ENCODE peak calls at places on chromosomes 13 and 19, in four cellular contexts. K, P, Z and G are unnamed samples.

GRCh38 chr19:49114630-49115363 is 627 bp downstream of the LIN7B start:
- DNase-seq in K (no peak), P (no peak), Z (no peak), G (peak)

GRCh38 chr19:56476671-56477428 is at the start of gene ZNF667:
- DNase-seq in K (no peak), P (no peak), Z (no peak), G (no peak)

GRCh38 chr19:55247621-55248099 is 11.2 kb downstream of the PPP6R1 start:
- DNase-seq in K (peak), P (no peak), Z (no peak), G (no peak)

GRCh38 chr13:22357132-22357531 is 686.3 kb downstream of the FGF9 start:
- DNase-seq in K (peak), P (no peak), Z (no peak), G (no peak)

GRCh38 chr19:8240274-8241229 is 31.4 kb downstream of the CERS4 start:
- DNase-seq in K (peak), P (peak), Z (peak), G (no peak)

GRCh38 chr19:55670280-55671053 is 4.6 kb upstream of the EPN1 start:
- DNase-seq in K (no peak), P (no peak), Z (no peak), G (peak)

GRCh38 chr13:97258801-97259200 is 36.7 kb downstream of the MBNL2 start:
- DNase-seq in K (no peak), P (no peak), Z (no peak), G (no peak)

GRCh38 chr13:43405457-43405856 is 381.3 kb downstream of the ENOX1 start:
- DNase-seq in K (peak), P (no peak), Z (no peak), G (no peak)

GRCh38 chr19:49749055-49749716 is 13.9 kb downstream of the TSKS start:
- DNase-seq in K (no peak), P (no peak), Z (no peak), G (no peak)

GRCh38 chr13:105643966-105644365 is 891.5 kb downstream of the EFNB2 start:
- DNase-seq in K (no peak), P (no peak), Z (no peak), G (no peak)

GRCh38 chr19:55373993-55374757 is 2.5 kb upstream of the TMEM190 start:
- DNase-seq in K (no peak), P (no peak), Z (no peak), G (no peak)

GRCh38 chr19:33388817-33389573 is 15.5 kb downstream of the CEBPG start:
- DNase-seq in K (no peak), P (no peak), Z (no peak), G (no peak)

GRCh38 chr19:14363203-14364097 is 17.8 kb upstream of the ADGRE5 start:
- DNase-seq in K (peak), P (peak), Z (no peak), G (peak)

GRCh38 chr13:109154146-109154545 is 524.7 kb downstream of the MYO16 start:
- DNase-seq in K (no peak), P (no peak), Z (no peak), G (no peak)

GRCh38 chr19:55069137-55069858 is 6.3 kb upstream of the RDH13 start:
- DNase-seq in K (peak), P (no peak), Z (no peak), G (no peak)

GRCh38 chr13:46521921-46522691 is 30.9 kb upstream of the LRCH1 start:
- DNase-seq in K (no peak), P (no peak), Z (no peak), G (no peak)

GRCh38 chr13:34416833-34417425 is 525.1 kb upstream of the NBEA start:
- DNase-seq in K (peak), P (no peak), Z (no peak), G (no peak)

GRCh38 chr19:17327068-17327653 is 7.5 kb downstream of the ANO8 start:
- DNase-seq in K (no peak), P (no peak), Z (no peak), G (no peak)

GRCh38 chr19:33785795-33786194 is 10.9 kb upstream of the KCTD15 start:
- DNase-seq in K (peak), P (no peak), Z (no peak), G (no peak)

GRCh38 chr13:113656015-113656588 is 1.9 kb downstream of the ATP4B start:
- DNase-seq in K (no peak), P (no peak), Z (no peak), G (peak)

GRCh38 chr13:48624858-48625257 is 28.9 kb upstream of the CYSLTR2 start:
- DNase-seq in K (no peak), P (no peak), Z (no peak), G (no peak)

GRCh38 chr19:32649751-32650150 is 25.2 kb downstream of the ANKRD27 start:
- DNase-seq in K (no peak), P (no peak), Z (no peak), G (no peak)

GRCh38 chr19:7799640-7800355 is 30.2 kb upstream of the EVI5L start:
- DNase-seq in K (peak), P (peak), Z (peak), G (peak)